ENCODE peak calls at places on chromosomes 1 and 21, in seven cellular contexts. One of them, this sample, is unnamed.

GRCh38 chr1:14467112-14467511 is 131.4 kb upstream of the KAZN start:
- DNase-seq in neuronal stem cell: no peak
- DNase-seq in IMR-90: no peak
- DNase-seq in H9: no peak
- DNase-seq in mesendoderm: no peak
- DNase-seq in H1: no peak
- DNase-seq in trophoblast cell: no peak
- DNase-seq in this sample: no peak

GRCh38 chr1:197096137-197096536 is 29.1 kb upstream of the F13B start:
- DNase-seq in neuronal stem cell: no peak
- DNase-seq in IMR-90: peak; percentile 4
- DNase-seq in H9: no peak
- DNase-seq in mesendoderm: no peak
- DNase-seq in H1: no peak
- DNase-seq in trophoblast cell: no peak
- DNase-seq in this sample: no peak

GRCh38 chr1:84481317-84481716 is 2.3 kb downstream of the RPF1 start:
- DNase-seq in neuronal stem cell: no peak
- DNase-seq in IMR-90: no peak
- DNase-seq in H9: no peak
- DNase-seq in mesendoderm: no peak
- DNase-seq in H1: no peak
- DNase-seq in trophoblast cell: no peak
- DNase-seq in this sample: no peak

GRCh38 chr1:74193908-74194307 is 4.1 kb downstream of the LRRIQ3 start:
- DNase-seq in neuronal stem cell: no peak
- DNase-seq in IMR-90: peak; percentile 79
- DNase-seq in H9: no peak
- DNase-seq in mesendoderm: no peak
- DNase-seq in H1: no peak
- DNase-seq in trophoblast cell: peak; percentile 4
- DNase-seq in this sample: peak; percentile 39

GRCh38 chr1:183191833-183192232 is 5.8 kb downstream of the LAMC2 start:
- DNase-seq in neuronal stem cell: no peak
- DNase-seq in IMR-90: peak; percentile 95
- DNase-seq in H9: no peak
- DNase-seq in mesendoderm: no peak
- DNase-seq in H1: no peak
- DNase-seq in trophoblast cell: no peak
- DNase-seq in this sample: peak; percentile 69

GRCh38 chr1:243539636-243540035 is 283.8 kb downstream of the SDCCAG8 start:
- DNase-seq in neuronal stem cell: no peak
- DNase-seq in IMR-90: peak; percentile 33
- DNase-seq in H9: no peak
- DNase-seq in mesendoderm: no peak
- DNase-seq in H1: no peak
- DNase-seq in trophoblast cell: no peak
- DNase-seq in this sample: no peak

GRCh38 chr21:28856588-28857250 is 136.0 kb downstream of the LTN1 start:
- DNase-seq in neuronal stem cell: peak; percentile 1
- DNase-seq in IMR-90: no peak
- DNase-seq in H9: peak; percentile 44
- DNase-seq in mesendoderm: peak; percentile 34
- DNase-seq in H1: no peak
- DNase-seq in trophoblast cell: no peak
- DNase-seq in this sample: no peak

GRCh38 chr21:45954271-45954670 is 27.3 kb upstream of the COL6A1 start:
- DNase-seq in neuronal stem cell: no peak
- DNase-seq in IMR-90: no peak
- DNase-seq in H9: peak; percentile 61
- DNase-seq in mesendoderm: peak; percentile 38
- DNase-seq in H1: no peak
- DNase-seq in trophoblast cell: no peak
- DNase-seq in this sample: peak; percentile 36

GRCh38 chr1:89262643-89263042 is 10.0 kb downstream of the GBP5 start:
- DNase-seq in neuronal stem cell: no peak
- DNase-seq in IMR-90: peak; percentile 5
- DNase-seq in H9: no peak
- DNase-seq in mesendoderm: peak; percentile 34
- DNase-seq in H1: no peak
- DNase-seq in trophoblast cell: peak; percentile 10
- DNase-seq in this sample: peak; percentile 86

GRCh38 chr1:247681288-247681897 is 1.9 kb upstream of the OR13G1 start:
- DNase-seq in neuronal stem cell: peak; percentile 63
- DNase-seq in IMR-90: peak; percentile 27
- DNase-seq in H9: peak; percentile 63
- DNase-seq in mesendoderm: peak; percentile 87
- DNase-seq in H1: peak; percentile 3
- DNase-seq in trophoblast cell: peak; percentile 11
- DNase-seq in this sample: peak; percentile 23

GRCh38 chr1:215957692-215958091 is 390.6 kb downstream of the KCTD3 start:
- DNase-seq in neuronal stem cell: peak; percentile 8
- DNase-seq in IMR-90: peak; percentile 66
- DNase-seq in H9: no peak
- DNase-seq in mesendoderm: no peak
- DNase-seq in H1: no peak
- DNase-seq in trophoblast cell: no peak
- DNase-seq in this sample: peak; percentile 56

GRCh38 chr1:63054184-63054583 is 268.2 kb upstream of the FOXD3 start:
- DNase-seq in neuronal stem cell: no peak
- DNase-seq in IMR-90: no peak
- DNase-seq in H9: no peak
- DNase-seq in mesendoderm: no peak
- DNase-seq in H1: no peak
- DNase-seq in trophoblast cell: no peak
- DNase-seq in this sample: no peak

GRCh38 chr1:41626616-41627375 is 142.3 kb upstream of the EDN2 start:
- DNase-seq in neuronal stem cell: no peak
- DNase-seq in IMR-90: peak; percentile 31
- DNase-seq in H9: peak; percentile 17
- DNase-seq in mesendoderm: no peak
- DNase-seq in H1: no peak
- DNase-seq in trophoblast cell: no peak
- DNase-seq in this sample: no peak

GRCh38 chr1:23984417-23985186 is 4.5 kb upstream of the SRSF10 start:
- DNase-seq in neuronal stem cell: no peak
- DNase-seq in IMR-90: peak; percentile 55
- DNase-seq in H9: no peak
- DNase-seq in mesendoderm: no peak
- DNase-seq in H1: no peak
- DNase-seq in trophoblast cell: no peak
- DNase-seq in this sample: peak; percentile 62

GRCh38 chr1:25692560-25692959 is 76.0 kb downstream of the MAN1C1 start:
- DNase-seq in neuronal stem cell: no peak
- DNase-seq in IMR-90: no peak
- DNase-seq in H9: peak; percentile 68
- DNase-seq in mesendoderm: peak; percentile 62
- DNase-seq in H1: no peak
- DNase-seq in trophoblast cell: no peak
- DNase-seq in this sample: no peak

GRCh38 chr1:22845536-22845935 is 127.1 kb downstream of the LACTBL1 start:
- DNase-seq in neuronal stem cell: no peak
- DNase-seq in IMR-90: no peak
- DNase-seq in H9: no peak
- DNase-seq in mesendoderm: no peak
- DNase-seq in H1: no peak
- DNase-seq in trophoblast cell: no peak
- DNase-seq in this sample: no peak
- H3K23ac ChIP-seq in neuronal stem cell: no peak overlapping the region
- H3K23ac ChIP-seq in IMR-90: no peak overlapping the region
- H3K23ac ChIP-seq in H9: no peak overlapping the region
- H3K23ac ChIP-seq in mesendoderm: no peak overlapping the region
- H3K23ac ChIP-seq in H1: no peak overlapping the region
- H3K23ac ChIP-seq in trophoblast cell: no peak overlapping the region
- H3K23ac ChIP-seq in this sample: no peak overlapping the region

DNA sequence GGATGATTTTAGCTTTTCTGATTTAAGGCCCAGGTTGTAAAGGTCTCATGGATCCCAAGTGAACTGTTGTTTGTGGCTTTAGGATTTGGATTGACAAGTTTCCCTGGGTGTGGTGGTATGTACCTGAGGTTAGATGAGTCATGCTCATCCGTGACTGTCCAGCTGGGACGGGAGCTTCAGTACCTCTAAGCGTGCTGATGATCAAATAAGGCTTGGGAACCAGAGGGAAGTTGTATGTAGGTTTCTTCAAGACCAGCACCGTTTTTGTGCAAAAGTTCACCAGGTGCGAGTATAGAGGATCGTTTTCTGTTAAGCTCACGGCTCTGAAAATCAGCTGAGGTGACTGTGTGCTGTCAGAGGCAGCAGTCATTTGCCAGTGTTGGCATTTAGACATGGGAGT is 19.8 kb downstream of the PLA2G2E start:
- DNase-seq in neuronal stem cell: no peak
- DNase-seq in IMR-90: no peak
- DNase-seq in H9: no peak
- DNase-seq in mesendoderm: no peak
- DNase-seq in H1: no peak
- DNase-seq in trophoblast cell: peak; percentile 92
- DNase-seq in this sample: no peak
- H3K23ac ChIP-seq in neuronal stem cell: no peak overlapping the region
- H3K23ac ChIP-seq in IMR-90: no peak overlapping the region
- H3K23ac ChIP-seq in H9: no peak overlapping the region
- H3K23ac ChIP-seq in mesendoderm: no peak overlapping the region
- H3K23ac ChIP-seq in H1: no peak overlapping the region
- H3K23ac ChIP-seq in trophoblast cell: no peak overlapping the region
- H3K23ac ChIP-seq in this sample: no peak overlapping the region

GRCh38 chr1:53165408-53165961 is 23.0 kb upstream of the SLC1A7 start:
- DNase-seq in neuronal stem cell: no peak
- DNase-seq in IMR-90: no peak
- DNase-seq in H9: no peak
- DNase-seq in mesendoderm: no peak
- DNase-seq in H1: no peak
- DNase-seq in trophoblast cell: no peak
- DNase-seq in this sample: no peak
- H3K23ac ChIP-seq in neuronal stem cell: no peak overlapping the region
- H3K23ac ChIP-seq in IMR-90: no peak overlapping the region
- H3K23ac ChIP-seq in H9: no peak overlapping the region
- H3K23ac ChIP-seq in mesendoderm: no peak overlapping the region
- H3K23ac ChIP-seq in H1: no peak overlapping the region
- H3K23ac ChIP-seq in trophoblast cell: no peak overlapping the region
- H3K23ac ChIP-seq in this sample: no peak overlapping the region

DNA sequence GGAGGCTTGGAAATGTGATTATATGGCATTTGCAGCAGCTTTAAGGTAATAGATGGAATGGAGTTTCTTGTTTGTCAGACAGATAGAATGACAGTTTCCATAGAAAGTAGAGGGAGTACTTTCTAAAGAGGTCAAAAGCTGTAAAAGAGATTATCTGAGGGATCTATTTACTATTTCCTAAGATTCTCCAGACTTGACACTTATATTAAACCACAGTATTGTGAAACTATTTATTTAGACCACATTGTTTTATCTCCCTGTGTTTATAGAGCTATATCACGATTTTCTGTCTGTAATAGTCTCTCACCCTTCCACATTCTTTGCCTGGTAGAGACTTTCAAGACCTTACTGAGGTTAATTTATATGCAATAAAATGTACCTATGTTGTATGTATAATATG is 66.7 kb downstream of the MAN1A2 start:
- DNase-seq in neuronal stem cell: no peak
- DNase-seq in IMR-90: no peak
- DNase-seq in H9: no peak
- DNase-seq in mesendoderm: no peak
- DNase-seq in H1: no peak
- DNase-seq in trophoblast cell: no peak
- DNase-seq in this sample: peak; percentile 48
- H3K23ac ChIP-seq in neuronal stem cell: no peak overlapping the region
- H3K23ac ChIP-seq in IMR-90: no peak overlapping the region
- H3K23ac ChIP-seq in H9: no peak overlapping the region
- H3K23ac ChIP-seq in mesendoderm: no peak overlapping the region
- H3K23ac ChIP-seq in H1: no peak overlapping the region
- H3K23ac ChIP-seq in trophoblast cell: no peak overlapping the region
- H3K23ac ChIP-seq in this sample: no peak overlapping the region

GRCh38 chr1:227998374-227999055 is 8.3 kb upstream of the WNT3A start:
- DNase-seq in neuronal stem cell: no peak
- DNase-seq in IMR-90: no peak
- DNase-seq in H9: no peak
- DNase-seq in mesendoderm: no peak
- DNase-seq in H1: no peak
- DNase-seq in trophoblast cell: no peak
- DNase-seq in this sample: no peak

GRCh38 chr1:227994632-227995300 is 12.0 kb upstream of the WNT3A start:
- DNase-seq in neuronal stem cell: no peak
- DNase-seq in IMR-90: no peak
- DNase-seq in H9: no peak
- DNase-seq in mesendoderm: no peak
- DNase-seq in H1: no peak
- DNase-seq in trophoblast cell: peak; percentile 94
- DNase-seq in this sample: no peak

GRCh38 chr1:228000416-228000815 is 6.4 kb upstream of the WNT3A start:
- DNase-seq in neuronal stem cell: no peak
- DNase-seq in IMR-90: no peak
- DNase-seq in H9: no peak
- DNase-seq in mesendoderm: no peak
- DNase-seq in H1: no peak
- DNase-seq in trophoblast cell: no peak
- DNase-seq in this sample: no peak

GRCh38 chr1:227999056-227999930 is 7.5 kb upstream of the WNT3A start:
- DNase-seq in neuronal stem cell: peak; percentile 61
- DNase-seq in IMR-90: peak; percentile 57
- DNase-seq in H9: peak; percentile 88
- DNase-seq in mesendoderm: peak; percentile 89
- DNase-seq in H1: peak; percentile 53
- DNase-seq in trophoblast cell: peak; percentile 54
- DNase-seq in this sample: peak; percentile 56

DNA sequence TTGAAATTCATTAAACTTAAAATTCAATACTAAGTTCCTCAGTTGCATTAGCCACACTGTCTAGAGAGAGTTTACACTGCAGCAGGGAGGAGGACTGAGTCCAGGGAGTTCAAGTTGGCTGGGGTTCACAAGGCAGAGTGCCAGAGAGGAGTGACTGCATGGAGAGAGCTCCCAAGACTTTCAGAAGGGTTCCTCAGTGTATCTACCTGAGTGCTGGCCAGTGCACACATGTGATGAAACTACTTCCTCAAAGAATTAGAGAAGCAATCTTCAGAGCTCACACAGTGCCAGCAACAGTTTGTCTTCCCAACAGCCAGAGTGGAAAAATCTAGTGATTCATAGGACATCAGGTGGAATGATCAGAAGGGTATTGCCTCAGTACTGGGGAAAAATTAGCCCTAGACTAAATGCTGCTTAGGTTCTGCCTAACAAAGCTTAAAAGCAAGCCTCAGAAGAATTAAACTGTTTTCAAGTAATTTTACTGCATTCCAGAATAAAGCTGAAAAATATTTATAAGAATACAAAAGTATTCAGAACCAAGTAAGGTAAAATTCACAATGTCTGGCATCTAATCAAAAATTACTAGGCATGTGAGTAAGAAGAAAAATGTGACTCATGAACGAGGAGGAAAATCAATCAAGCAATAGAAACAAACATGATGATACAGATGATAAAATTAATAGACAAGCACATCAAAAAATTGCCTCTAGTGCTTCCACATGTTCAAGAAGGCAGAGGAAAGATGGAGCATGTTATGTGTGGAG is 10.4 kb upstream of the WNT3A start:
- DNase-seq in neuronal stem cell: no peak
- DNase-seq in IMR-90: no peak
- DNase-seq in H9: no peak
- DNase-seq in mesendoderm: no peak
- DNase-seq in H1: no peak
- DNase-seq in trophoblast cell: no peak
- DNase-seq in this sample: no peak
- H3K23ac ChIP-seq in neuronal stem cell: no peak overlapping the region
- H3K23ac ChIP-seq in IMR-90: no peak overlapping the region
- H3K23ac ChIP-seq in H9: no peak overlapping the region
- H3K23ac ChIP-seq in mesendoderm: no peak overlapping the region
- H3K23ac ChIP-seq in H1: no peak overlapping the region
- H3K23ac ChIP-seq in trophoblast cell: no peak overlapping the region
- H3K23ac ChIP-seq in this sample: no peak overlapping the region